ENCODE peak calls at places on chromosomes 11 and 22, in nine cellular contexts. J, H, B, O, C, T, V, R and G are unnamed samples.

GRCh38 chr11:132036751-132037466 is 666.5 kb downstream of the NTM start:
- DNase-seq in J (no peak), H (no peak), B (no peak), O (no peak), C (no peak), T (no peak), V (no peak), R (no peak), G (no peak)

GRCh38 chr22:23784215-23784732 is 2.5 kb upstream of the SMARCB1 start:
- DNase-seq in J (no peak), H (no peak), B (no peak), O (no peak), C (no peak), T (no peak), V (peak), R (no peak), G (no peak)

GRCh38 chr22:30238661-30239420 is 7.7 kb downstream of the LIF start:
- DNase-seq in J (no peak), H (no peak), B (no peak), O (peak), C (peak), T (no peak), V (no peak), R (no peak), G (no peak)

GRCh38 chr11:36449566-36450390 is 60.3 kb downstream of the TRAF6 start:
- DNase-seq in J (no peak), H (no peak), B (no peak), O (no peak), C (no peak), T (no peak), V (no peak), R (no peak), G (no peak)

GRCh38 chr11:44755553-44756505 is 29.1 kb downstream of the TSPAN18 start:
- DNase-seq in J (no peak), H (no peak), B (no peak), O (no peak), C (no peak), T (peak), V (no peak), R (no peak), G (no peak)

GRCh38 chr11:125175896-125176575 is 11.5 kb downstream of the PKNOX2 start:
- DNase-seq in J (no peak), H (no peak), B (no peak), O (no peak), C (no peak), T (no peak), V (no peak), R (no peak), G (no peak)

GRCh38 chr11:93054881-93055280 is 85.4 kb downstream of the MTNR1B start:
- DNase-seq in J (no peak), H (peak), B (peak), O (no peak), C (no peak), T (no peak), V (no peak), R (no peak), G (no peak)

GRCh38 chr11:62497132-62497915 is 49.3 kb downstream of the AHNAK start:
- DNase-seq in J (no peak), H (peak), B (no peak), O (no peak), C (peak), T (peak), V (no peak), R (peak), G (no peak)

GRCh38 chr11:83691387-83692088 is 405.4 kb upstream of the CCDC90B start:
- DNase-seq in J (no peak), H (peak), B (no peak), O (peak), C (peak), T (peak), V (peak), R (no peak), G (peak)

GRCh38 chr22:26534874-26535470 is 22.7 kb upstream of the TFIP11 start:
- DNase-seq in J (no peak), H (no peak), B (no peak), O (no peak), C (no peak), T (no peak), V (no peak), R (no peak), G (no peak)

GRCh38 chr22:46730568-46731245 is 7.3 kb downstream of the CERK start:
- DNase-seq in J (no peak), H (no peak), B (no peak), O (no peak), C (no peak), T (no peak), V (no peak), R (no peak), G (no peak)

GRCh38 chr11:14819596-14819995 is 72.4 kb downstream of the CYP2R1 start:
- DNase-seq in J (no peak), H (no peak), B (no peak), O (no peak), C (no peak), T (no peak), V (no peak), R (no peak), G (no peak)

GRCh38 chr11:130477646-130478203 is 29.3 kb downstream of the ADAMTS15 start:
- DNase-seq in J (no peak), H (no peak), B (no peak), O (no peak), C (no peak), T (no peak), V (no peak), R (no peak), G (no peak)

GRCh38 chr22:25013634-25014033 is 61.1 kb downstream of the KIAA1671 start:
- DNase-seq in J (no peak), H (peak), B (no peak), O (peak), C (peak), T (no peak), V (no peak), R (no peak), G (no peak)

GRCh38 chr11:62805991-62806441 is 776 bp upstream of the NXF1 start:
- DNase-seq in J (no peak), H (no peak), B (no peak), O (no peak), C (no peak), T (no peak), V (no peak), R (no peak), G (no peak)

GRCh38 chr11:44694443-44694842 is 32.3 kb upstream of the TSPAN18 start:
- DNase-seq in J (no peak), H (no peak), B (no peak), O (no peak), C (no peak), T (no peak), V (no peak), R (no peak), G (no peak)

GRCh38 chr22:47151490-47151889 is 389.0 kb downstream of the TBC1D22A start:
- DNase-seq in J (no peak), H (peak), B (no peak), O (no peak), C (no peak), T (no peak), V (no peak), R (no peak), G (no peak)

GRCh38 chr22:20783844-20784723 is 10.2 kb downstream of the SERPIND1 start:
- DNase-seq in J (peak), H (peak), B (no peak), O (no peak), C (peak), T (peak), V (peak), R (peak), G (no peak)

GRCh38 chr11:71301858-71302533 is 49.6 kb upstream of the SHANK2 start:
- DNase-seq in J (no peak), H (no peak), B (no peak), O (no peak), C (no peak), T (no peak), V (no peak), R (no peak), G (no peak)

GRCh38 chr11:3879967-3880542 is 24.6 kb downstream of the STIM1 start:
- DNase-seq in J (no peak), H (peak), B (no peak), O (no peak), C (peak), T (no peak), V (peak), R (no peak), G (no peak)

GRCh38 chr11:109329716-109330115 is 92.3 kb upstream of the C11orf87 start:
- DNase-seq in J (no peak), H (no peak), B (no peak), O (no peak), C (no peak), T (no peak), V (peak), R (no peak), G (no peak)

GRCh38 chr11:14506532-14506931 is 6.9 kb upstream of the COPB1 start:
- DNase-seq in J (no peak), H (no peak), B (no peak), O (no peak), C (no peak), T (no peak), V (no peak), R (no peak), G (no peak)

GRCh38 chr11:20110908-20111669 is 49.2 kb downstream of the DBX1 start:
- DNase-seq in J (peak), H (peak), B (peak), O (no peak), C (peak), T (no peak), V (peak), R (no peak), G (no peak)

GRCh38 chr11:78019808-78020207 is 3.3 kb downstream of the KCTD14 start:
- DNase-seq in J (no peak), H (no peak), B (no peak), O (no peak), C (no peak), T (no peak), V (no peak), R (no peak), G (no peak)

GRCh38 chr22:45323695-45324094 is 14.0 kb downstream of the FAM118A start:
- DNase-seq in J (no peak), H (no peak), B (no peak), O (no peak), C (no peak), T (no peak), V (no peak), R (peak), G (no peak)

GRCh38 chr22:26853495-26853894 is 196.1 kb downstream of the MIAT start:
- DNase-seq in J (no peak), H (no peak), B (no peak), O (no peak), C (no peak), T (no peak), V (no peak), R (no peak), G (no peak)

GRCh38 chr11:7077101-7077500 is 11.7 kb upstream of the RBMXL2 start:
- DNase-seq in J (no peak), H (no peak), B (no peak), O (no peak), C (peak), T (no peak), V (no peak), R (no peak), G (no peak)

GRCh38 chr11:101912823-101913284 is 2.0 kb upstream of the CEP126 start:
- DNase-seq in J (no peak), H (peak), B (no peak), O (no peak), C (peak), T (no peak), V (no peak), R (no peak), G (no peak)

GRCh38 chr22:41931701-41932269 is 5.2 kb upstream of the TNFRSF13C start:
- DNase-seq in J (no peak), H (no peak), B (no peak), O (no peak), C (no peak), T (no peak), V (no peak), R (no peak), G (no peak)

GRCh38 chr11:106072804-106073203 is 4.3 kb downstream of the KBTBD3 start:
- DNase-seq in J (no peak), H (no peak), B (no peak), O (no peak), C (no peak), T (no peak), V (no peak), R (no peak), G (no peak)

GRCh38 chr11:75249704-75250103 is 9.1 kb downstream of the TPBGL start:
- DNase-seq in J (no peak), H (no peak), B (no peak), O (no peak), C (no peak), T (peak), V (no peak), R (no peak), G (no peak)

GRCh38 chr22:27420817-27421361 is 380.7 kb downstream of the MN1 start:
- DNase-seq in J (no peak), H (peak), B (peak), O (peak), C (no peak), T (peak), V (peak), R (peak), G (peak)

DNA sequence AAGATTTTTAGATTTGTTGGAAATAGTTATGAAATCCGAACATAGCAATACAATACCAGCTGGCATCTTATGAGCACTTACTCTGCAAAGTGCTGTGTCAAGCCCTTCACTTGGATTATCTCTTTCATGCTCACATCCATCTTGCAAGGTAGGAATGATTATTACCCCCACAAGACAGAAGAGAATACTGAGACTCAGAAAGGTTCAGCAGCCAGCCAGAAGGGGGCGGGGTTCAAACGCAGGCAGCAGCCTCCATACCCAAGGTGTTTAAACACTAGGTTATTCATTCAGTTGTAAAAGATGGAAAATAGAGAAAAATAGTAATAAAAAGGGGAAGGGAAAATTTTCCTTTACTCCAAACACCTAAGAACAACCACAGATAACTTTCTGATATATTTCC is 158.5 kb downstream of the CCDC34 start:
- DNase-seq in J (no peak), H (peak), B (no peak), O (no peak), C (peak), T (no peak), V (peak), R (no peak), G (no peak)
- TF ChIP-seq CTCF in J (peak), H (peak), B (peak), O (peak), C (peak), T (no peak), V (no peak), R (no peak), G (peak)

GRCh38 chr22:49923445-49923844 is 5.0 kb downstream of the CRELD2 start:
- DNase-seq in J (no peak), H (no peak), B (no peak), O (no peak), C (no peak), T (no peak), V (no peak), R (no peak), G (no peak)
- TF ChIP-seq CTCF in J (no peak), H (peak), B (no peak), O (no peak), C (peak), T (no peak), V (no peak), R (no peak), G (peak)

DNA sequence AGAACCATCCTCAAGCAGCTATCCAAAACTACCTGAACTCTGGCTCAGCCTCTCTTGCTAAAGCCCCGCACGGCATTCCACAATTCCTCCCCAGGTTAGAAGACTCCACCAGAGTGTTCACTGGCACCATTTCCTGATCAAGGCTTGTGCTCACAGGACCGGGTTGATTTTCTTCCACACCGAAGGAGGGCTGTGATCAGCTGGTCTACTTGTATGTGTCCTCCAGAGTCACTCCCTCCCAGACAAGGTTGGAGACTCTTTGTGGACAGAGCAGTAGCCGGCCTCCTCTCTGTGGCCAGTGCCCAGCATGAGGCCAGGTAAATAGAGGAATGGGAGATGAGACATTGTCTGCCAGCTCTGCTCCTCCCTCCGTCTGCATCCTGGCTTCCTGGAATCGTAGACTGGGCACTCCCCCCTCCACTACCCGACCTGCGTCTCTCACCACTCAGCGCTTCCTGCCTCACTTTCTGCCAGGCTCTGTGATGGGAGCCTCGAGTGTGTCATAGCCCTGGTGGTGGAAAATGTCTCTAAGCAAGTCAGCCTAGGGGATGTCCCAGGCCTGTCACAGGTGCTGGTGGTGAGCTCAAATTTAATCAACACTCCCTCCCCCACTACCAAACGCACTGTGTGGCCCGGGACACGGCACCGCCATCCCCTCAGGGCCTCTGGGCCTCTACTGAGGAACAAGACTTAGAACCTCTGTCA is 12.5 kb upstream of the TMPRSS6 start:
- DNase-seq in J (no peak), H (peak), B (no peak), O (no peak), C (no peak), T (no peak), V (no peak), R (no peak), G (no peak)
- TF ChIP-seq CTCF in J (no peak), H (no peak), B (no peak), O (no peak), C (no peak), T (no peak), V (no peak), R (no peak), G (no peak)

DNA sequence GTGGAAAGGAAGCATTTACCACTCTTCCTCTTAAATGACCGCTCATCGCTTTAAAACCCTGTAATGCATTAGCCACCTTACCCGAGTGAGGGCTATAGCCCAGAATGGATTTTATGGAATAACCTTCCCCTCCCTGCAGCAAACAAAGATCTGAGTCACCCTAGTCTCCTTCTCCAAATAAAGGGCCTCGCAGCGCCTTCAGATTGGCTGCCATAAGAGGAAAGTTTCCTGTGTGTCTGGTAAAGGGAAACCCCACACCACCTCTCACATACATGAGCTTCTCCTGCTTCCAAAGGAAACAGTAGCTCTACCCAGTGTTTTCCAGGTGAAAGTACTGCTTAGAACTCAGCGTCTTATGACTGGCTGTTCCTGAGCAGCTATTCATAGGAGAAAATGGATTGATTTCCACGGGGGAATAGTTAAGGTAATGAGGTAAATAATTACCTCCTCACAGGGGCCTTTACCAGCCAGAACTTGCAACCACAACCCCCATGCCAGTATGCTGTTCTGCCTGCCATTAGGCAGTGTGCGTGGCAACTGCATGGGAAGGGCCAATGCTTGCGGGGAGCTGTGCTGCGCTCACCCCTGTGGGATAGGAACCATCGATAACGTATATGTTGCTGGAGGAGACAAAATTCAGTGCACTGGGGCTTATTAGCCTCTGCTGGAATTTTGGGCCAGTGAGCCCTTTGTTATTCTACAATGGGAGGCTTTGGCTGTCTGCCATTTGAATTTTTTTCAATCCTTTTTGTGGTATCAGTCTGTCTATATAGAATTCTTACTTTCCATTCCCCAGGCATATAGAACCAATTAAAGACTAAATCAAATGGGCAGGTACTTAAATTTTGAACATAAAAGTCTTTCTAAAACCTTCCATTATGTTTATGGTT is 47.5 kb downstream of the PPP2R1B start:
- DNase-seq in J (no peak), H (peak), B (no peak), O (no peak), C (peak), T (no peak), V (no peak), R (no peak), G (no peak)
- TF ChIP-seq CTCF in J (no peak), H (no peak), B (no peak), O (no peak), C (no peak), T (no peak), V (no peak), R (no peak), G (no peak)

GRCh38 chr11:69293087-69293486 is 868 bp upstream of the MYEOV start:
- DNase-seq in J (no peak), H (no peak), B (no peak), O (no peak), C (no peak), T (no peak), V (no peak), R (no peak), G (no peak)
- TF ChIP-seq CTCF in J (no peak), H (no peak), B (no peak), O (peak), C (peak), T (no peak), V (no peak), R (no peak), G (no peak)